ENCODE peak calls at places on chromosome 7, in nine cellular contexts. V, M, P, W, E, Z, R, Y and O are unnamed samples.

GRCh38 chr7:92527300-92528187 is 776 bp downstream of the PEX1 start:
- DNase-seq in V (peak; percentile 80), W (peak; percentile 73), Y (peak; percentile 40), M (peak; percentile 74), P (peak; percentile 54), R (peak; percentile 78), Z (peak; percentile 59), E (peak; percentile 30), O (peak; percentile 47)

GRCh38 chr7:131544449-131545425 is 11.7 kb downstream of the PODXL start:
- DNase-seq in E (no peak), Y (no peak), P (no peak), V (no peak), R (peak; percentile 76), Z (peak; percentile 11), M (peak; percentile 44), W (no peak), O (peak; percentile 41)

GRCh38 chr7:112584290-112584689 is 103.5 kb downstream of the LSMEM1 start:
- DNase-seq in P (no peak), E (no peak), R (no peak), Z (no peak), Y (no peak), V (no peak), M (no peak), W (no peak), O (no peak)

GRCh38 chr7:33326485-33326848 is 197.1 kb downstream of the BBS9 start:
- DNase-seq in R (no peak), E (no peak), Y (no peak), M (no peak), W (no peak), Z (no peak), P (no peak), V (no peak), O (no peak)

GRCh38 chr7:55440040-55440690 is 75.0 kb downstream of the LANCL2 start:
- DNase-seq in M (no peak), E (no peak), Y (no peak), W (no peak), R (no peak), V (no peak), P (no peak), Z (no peak), O (no peak)

GRCh38 chr7:131893627-131894345 is 337.4 kb upstream of the PODXL start:
- DNase-seq in P (no peak), Z (no peak), W (no peak), M (no peak), R (no peak), Y (no peak), E (no peak), V (no peak), O (no peak)

GRCh38 chr7:26620352-26620751 is 244.0 kb downstream of the SKAP2 start:
- DNase-seq in E (no peak), M (no peak), W (no peak), P (peak; percentile 78), Z (no peak), V (peak; percentile 18), Y (no peak), R (peak; percentile 51), O (no peak)

GRCh38 chr7:108368466-108368865 is 87.8 kb downstream of the NRCAM start:
- DNase-seq in W (no peak), R (peak; percentile 17), Y (no peak), Z (no peak), E (no peak), V (no peak), M (no peak), P (no peak), O (peak; percentile 82)

GRCh38 chr7:37187179-37187578 is 261.5 kb downstream of the ELMO1 start:
- DNase-seq in Z (no peak), W (no peak), R (no peak), Y (no peak), P (no peak), E (no peak), V (no peak), M (no peak), O (peak; percentile 91)

GRCh38 chr7:31648288-31648687 is 38.7 kb upstream of the PPP1R17 start:
- DNase-seq in E (no peak), V (no peak), M (peak; percentile 18), W (no peak), Y (no peak), R (peak; percentile 63), Z (no peak), P (no peak), O (peak; percentile 20)

GRCh38 chr7:141619745-141620144 is 68.5 kb downstream of the AGK start:
- DNase-seq in P (no peak), R (no peak), M (no peak), V (no peak), E (no peak), W (no peak), Y (no peak), Z (no peak), O (no peak)

GRCh38 chr7:112416127-112416526 is 34.1 kb upstream of the IFRD1 start:
- DNase-seq in R (no peak), V (no peak), Z (no peak), P (no peak), M (no peak), W (no peak), E (no peak), Y (no peak), O (no peak)

GRCh38 chr7:20786779-20787651 is at the start of gene SP8:
- DNase-seq in P (peak; percentile 84), W (peak; percentile 66), V (peak; percentile 48), E (no peak), Z (peak; percentile 93), M (peak; percentile 83), R (peak; percentile 83), Y (peak; percentile 71), O (peak; percentile 98)

GRCh38 chr7:1532456-1533254 is 2.2 kb downstream of the MAFK start:
- DNase-seq in E (peak; percentile 83), P (no peak), M (peak; percentile 57), V (peak; percentile 72), Z (no peak), Y (no peak), R (no peak), W (peak; percentile 92), O (no peak)

GRCh38 chr7:135959655-135960363 is 17.4 kb downstream of the MTPN start:
- DNase-seq in V (no peak), Y (no peak), R (peak; percentile 92), W (no peak), E (no peak), P (no peak), Z (no peak), M (no peak), O (no peak)

GRCh38 chr7:131190146-131190545 is 137.5 kb upstream of the MKLN1 start:
- DNase-seq in R (no peak), E (no peak), M (no peak), V (no peak), P (peak; percentile 87), Z (no peak), Y (no peak), W (no peak), O (no peak)

GRCh38 chr7:102279537-102280400 is 6.9 kb upstream of the SH2B2 start:
- DNase-seq in E (peak; percentile 75), Y (peak; percentile 77), M (peak; percentile 90), P (peak; percentile 84), Z (peak; percentile 50), R (peak; percentile 85), W (peak; percentile 72), V (peak; percentile 60), O (peak; percentile 68)

GRCh38 chr7:159136013-159136412 is 8.7 kb downstream of the VIPR2 start:
- DNase-seq in Z (no peak), M (no peak), E (no peak), W (no peak), V (no peak), R (no peak), P (no peak), Y (no peak), O (no peak)

GRCh38 chr7:5451391-5451790 is 27.8 kb upstream of the TNRC18 start:
- DNase-seq in Z (no peak), P (no peak), V (no peak), M (no peak), R (no peak), E (no peak), Y (no peak), W (no peak), O (no peak)

GRCh38 chr7:20954711-20955641 is 168.3 kb upstream of the SP8 start:
- DNase-seq in M (no peak), E (no peak), Y (no peak), P (no peak), V (no peak), W (no peak), R (peak; percentile 50), Z (no peak), O (no peak)

GRCh38 chr7:36305648-36306047 is 84.0 kb upstream of the ANLN start:
- DNase-seq in Z (no peak), E (no peak), M (no peak), P (no peak), W (no peak), V (no peak), Y (no peak), R (no peak), O (no peak)

GRCh38 chr7:121803041-121803440 is 69.9 kb upstream of the PTPRZ1 start:
- DNase-seq in W (no peak), R (no peak), Y (no peak), P (no peak), E (no peak), M (no peak), V (no peak), Z (no peak), O (no peak)